ENCODE peak calls at places on chromosomes 11 and 22, in eight cellular contexts. One of them, this sample, is unnamed.

GRCh38 chr22:46537221-46537945 is at the start of gene CELSR1:
- DNase-seq in cardiac muscle cell: peak; percentile 40
- DNase-seq in Peyer's patch: no peak
- DNase-seq in activated CD8-positive, alpha-beta memory T cell treated with anti-CD3 and anti-CD28 coated beads, Interleukin-2, amount 50 U/mL, for 48 hours: peak; percentile 63
- DNase-seq in nephron progenitor cell: peak; percentile 80
- DNase-seq in globus pallidus: no peak
- DNase-seq in activated T-cell treated with anti-CD3 and anti-CD28 coated beads, Interleukin-2, amount 50 U/mL, for 72 hours: peak; percentile 35
- DNase-seq in CD4-positive, alpha-beta memory T cell: no peak
- DNase-seq in this sample: no peak

GRCh38 chr11:21552910-21553309 is 640.0 kb upstream of the ANO5 start:
- DNase-seq in globus pallidus: no peak
- DNase-seq in activated CD8-positive, alpha-beta memory T cell treated with anti-CD3 and anti-CD28 coated beads, Interleukin-2, amount 50 U/mL, for 48 hours: no peak
- DNase-seq in nephron progenitor cell: no peak
- DNase-seq in activated T-cell treated with anti-CD3 and anti-CD28 coated beads, Interleukin-2, amount 50 U/mL, for 72 hours: no peak
- DNase-seq in CD4-positive, alpha-beta memory T cell: no peak
- DNase-seq in Peyer's patch: no peak
- DNase-seq in cardiac muscle cell: no peak
- DNase-seq in this sample: no peak

GRCh38 chr22:22951035-22951434 is 63.4 kb downstream of the IGLL5 start:
- DNase-seq in cardiac muscle cell: no peak
- DNase-seq in globus pallidus: no peak
- DNase-seq in activated CD8-positive, alpha-beta memory T cell treated with anti-CD3 and anti-CD28 coated beads, Interleukin-2, amount 50 U/mL, for 48 hours: no peak
- DNase-seq in activated T-cell treated with anti-CD3 and anti-CD28 coated beads, Interleukin-2, amount 50 U/mL, for 72 hours: no peak
- DNase-seq in nephron progenitor cell: no peak
- DNase-seq in Peyer's patch: no peak
- DNase-seq in CD4-positive, alpha-beta memory T cell: no peak
- DNase-seq in this sample: no peak

GRCh38 chr11:68517121-68517741 is 56.7 kb downstream of the PPP6R3 start:
- DNase-seq in activated CD8-positive, alpha-beta memory T cell treated with anti-CD3 and anti-CD28 coated beads, Interleukin-2, amount 50 U/mL, for 48 hours: no peak
- DNase-seq in globus pallidus: no peak
- DNase-seq in activated T-cell treated with anti-CD3 and anti-CD28 coated beads, Interleukin-2, amount 50 U/mL, for 72 hours: no peak
- DNase-seq in cardiac muscle cell: no peak
- DNase-seq in Peyer's patch: no peak
- DNase-seq in CD4-positive, alpha-beta memory T cell: no peak
- DNase-seq in nephron progenitor cell: no peak
- DNase-seq in this sample: no peak

GRCh38 chr22:44221710-44222475 is 41.2 kb downstream of the PARVG start:
- DNase-seq in CD4-positive, alpha-beta memory T cell: no peak
- DNase-seq in nephron progenitor cell: no peak
- DNase-seq in cardiac muscle cell: no peak
- DNase-seq in Peyer's patch: no peak
- DNase-seq in activated CD8-positive, alpha-beta memory T cell treated with anti-CD3 and anti-CD28 coated beads, Interleukin-2, amount 50 U/mL, for 48 hours: no peak
- DNase-seq in globus pallidus: no peak
- DNase-seq in activated T-cell treated with anti-CD3 and anti-CD28 coated beads, Interleukin-2, amount 50 U/mL, for 72 hours: no peak
- DNase-seq in this sample: no peak

GRCh38 chr11:69171476-69171875 is 15.7 kb downstream of the SMIM38 start:
- DNase-seq in activated T-cell treated with anti-CD3 and anti-CD28 coated beads, Interleukin-2, amount 50 U/mL, for 72 hours: no peak
- DNase-seq in cardiac muscle cell: no peak
- DNase-seq in nephron progenitor cell: no peak
- DNase-seq in globus pallidus: no peak
- DNase-seq in activated CD8-positive, alpha-beta memory T cell treated with anti-CD3 and anti-CD28 coated beads, Interleukin-2, amount 50 U/mL, for 48 hours: no peak
- DNase-seq in CD4-positive, alpha-beta memory T cell: no peak
- DNase-seq in Peyer's patch: no peak
- DNase-seq in this sample: no peak

GRCh38 chr11:97445561-97445960 is 1055.7 kb downstream of the JRKL start:
- DNase-seq in nephron progenitor cell: no peak
- DNase-seq in CD4-positive, alpha-beta memory T cell: no peak
- DNase-seq in Peyer's patch: no peak
- DNase-seq in globus pallidus: no peak
- DNase-seq in activated CD8-positive, alpha-beta memory T cell treated with anti-CD3 and anti-CD28 coated beads, Interleukin-2, amount 50 U/mL, for 48 hours: no peak
- DNase-seq in activated T-cell treated with anti-CD3 and anti-CD28 coated beads, Interleukin-2, amount 50 U/mL, for 72 hours: no peak
- DNase-seq in cardiac muscle cell: peak; percentile 32
- DNase-seq in this sample: no peak

GRCh38 chr22:28728621-28729313 is 12.9 kb downstream of the CHEK2 start:
- DNase-seq in nephron progenitor cell: no peak
- DNase-seq in globus pallidus: no peak
- DNase-seq in Peyer's patch: no peak
- DNase-seq in cardiac muscle cell: no peak
- DNase-seq in activated T-cell treated with anti-CD3 and anti-CD28 coated beads, Interleukin-2, amount 50 U/mL, for 72 hours: no peak
- DNase-seq in activated CD8-positive, alpha-beta memory T cell treated with anti-CD3 and anti-CD28 coated beads, Interleukin-2, amount 50 U/mL, for 48 hours: no peak
- DNase-seq in CD4-positive, alpha-beta memory T cell: no peak
- DNase-seq in this sample: no peak

GRCh38 chr22:23315341-23315917 is 135.1 kb downstream of the BCR start:
- DNase-seq in cardiac muscle cell: peak; percentile 76
- DNase-seq in CD4-positive, alpha-beta memory T cell: peak; percentile 28
- DNase-seq in globus pallidus: peak; percentile 47
- DNase-seq in activated T-cell treated with anti-CD3 and anti-CD28 coated beads, Interleukin-2, amount 50 U/mL, for 72 hours: peak; percentile 43
- DNase-seq in activated CD8-positive, alpha-beta memory T cell treated with anti-CD3 and anti-CD28 coated beads, Interleukin-2, amount 50 U/mL, for 48 hours: peak; percentile 78
- DNase-seq in Peyer's patch: peak; percentile 57
- DNase-seq in nephron progenitor cell: peak; percentile 82
- DNase-seq in this sample: peak; percentile 42

GRCh38 chr11:96219981-96220623 is 122.9 kb downstream of the MAML2 start:
- DNase-seq in Peyer's patch: peak; percentile 62
- DNase-seq in globus pallidus: no peak
- DNase-seq in activated T-cell treated with anti-CD3 and anti-CD28 coated beads, Interleukin-2, amount 50 U/mL, for 72 hours: no peak
- DNase-seq in CD4-positive, alpha-beta memory T cell: no peak
- DNase-seq in nephron progenitor cell: no peak
- DNase-seq in cardiac muscle cell: peak; percentile 61
- DNase-seq in activated CD8-positive, alpha-beta memory T cell treated with anti-CD3 and anti-CD28 coated beads, Interleukin-2, amount 50 U/mL, for 48 hours: no peak
- DNase-seq in this sample: no peak

GRCh38 chr11:95788921-95789505 is 569 bp downstream of the FAM76B start:
- DNase-seq in activated CD8-positive, alpha-beta memory T cell treated with anti-CD3 and anti-CD28 coated beads, Interleukin-2, amount 50 U/mL, for 48 hours: no peak
- DNase-seq in nephron progenitor cell: peak; percentile 53
- DNase-seq in Peyer's patch: peak; percentile 30
- DNase-seq in globus pallidus: peak; percentile 12
- DNase-seq in activated T-cell treated with anti-CD3 and anti-CD28 coated beads, Interleukin-2, amount 50 U/mL, for 72 hours: peak; percentile 38
- DNase-seq in CD4-positive, alpha-beta memory T cell: peak; percentile 40
- DNase-seq in cardiac muscle cell: peak; percentile 41
- DNase-seq in this sample: no peak

GRCh38 chr22:49532831-49533802 is 294.6 kb downstream of the BRD1 start:
- DNase-seq in cardiac muscle cell: no peak
- DNase-seq in activated T-cell treated with anti-CD3 and anti-CD28 coated beads, Interleukin-2, amount 50 U/mL, for 72 hours: no peak
- DNase-seq in nephron progenitor cell: no peak
- DNase-seq in activated CD8-positive, alpha-beta memory T cell treated with anti-CD3 and anti-CD28 coated beads, Interleukin-2, amount 50 U/mL, for 48 hours: no peak
- DNase-seq in Peyer's patch: no peak
- DNase-seq in CD4-positive, alpha-beta memory T cell: no peak
- DNase-seq in globus pallidus: no peak
- DNase-seq in this sample: no peak

GRCh38 chr22:35064664-35065063 is 1.3 kb upstream of the ISX start:
- DNase-seq in CD4-positive, alpha-beta memory T cell: no peak
- DNase-seq in globus pallidus: no peak
- DNase-seq in nephron progenitor cell: no peak
- DNase-seq in activated T-cell treated with anti-CD3 and anti-CD28 coated beads, Interleukin-2, amount 50 U/mL, for 72 hours: peak; percentile 14
- DNase-seq in Peyer's patch: no peak
- DNase-seq in cardiac muscle cell: no peak
- DNase-seq in activated CD8-positive, alpha-beta memory T cell treated with anti-CD3 and anti-CD28 coated beads, Interleukin-2, amount 50 U/mL, for 48 hours: no peak
- DNase-seq in this sample: no peak

GRCh38 chr11:110891411-110891810 is 179.2 kb upstream of the ARHGAP20 start:
- DNase-seq in activated T-cell treated with anti-CD3 and anti-CD28 coated beads, Interleukin-2, amount 50 U/mL, for 72 hours: no peak
- DNase-seq in cardiac muscle cell: peak; percentile 45
- DNase-seq in nephron progenitor cell: no peak
- DNase-seq in Peyer's patch: no peak
- DNase-seq in globus pallidus: no peak
- DNase-seq in CD4-positive, alpha-beta memory T cell: no peak
- DNase-seq in activated CD8-positive, alpha-beta memory T cell treated with anti-CD3 and anti-CD28 coated beads, Interleukin-2, amount 50 U/mL, for 48 hours: no peak
- DNase-seq in this sample: no peak